ENCODE peak calls at places on chromosomes 11 and 22, in ten cellular contexts. F is body of pancreas; X is CD4-positive, alpha-beta T cell; N is GM12865; B is uterus; P is dorsolateral prefrontal cortex; J is smooth muscle cell of the brain vasculature; Z is fibroblast of mammary gland; S is naive thymus-derived CD8-positive, alpha-beta T cell; Q is B cell. H is an unnamed sample.

GRCh38 chr11:75602916-75603315 is 40.9 kb downstream of the SERPINH1 start:
- DNase-seq in F (no peak), X (no peak), N (no peak), B (no peak), P (no peak), J (no peak), Z (no peak), S (no peak), Q (no peak), H (peak)

GRCh38 chr22:39259698-39260097 is 14.9 kb upstream of the PDGFB start:
- DNase-seq in F (peak), X (no peak), N (no peak), B (no peak), P (no peak), J (no peak), Z (no peak), S (no peak), Q (no peak), H (no peak)

GRCh38 chr11:8593935-8594909 is at the start of gene STK33:
- DNase-seq in F (peak), X (no peak), N (peak), B (peak), P (no peak), J (no peak), Z (peak), S (peak), Q (peak), H (no peak)

GRCh38 chr11:70073188-70073817 is 4.8 kb upstream of the ANO1 start:
- DNase-seq in F (no peak), X (no peak), N (no peak), B (peak), P (no peak), J (no peak), Z (no peak), S (no peak), Q (no peak), H (no peak)

GRCh38 chr22:26172389-26172990 is 3.2 kb downstream of the SEZ6L start:
- DNase-seq in F (peak), X (no peak), N (peak), B (no peak), P (peak), J (no peak), Z (peak), S (no peak), Q (peak), H (peak)

GRCh38 chr22:28025866-28026575 is 107.0 kb upstream of the PITPNB start:
- DNase-seq in F (no peak), X (no peak), N (no peak), B (no peak), P (peak), J (no peak), Z (no peak), S (no peak), Q (no peak), H (no peak)

GRCh38 chr11:70270877-70271634 is 566 bp downstream of the PPFIA1 start:
- DNase-seq in F (peak), X (peak), N (peak), B (no peak), P (no peak), J (no peak), Z (peak), S (peak), Q (peak), H (peak)

GRCh38 chr11:19323502-19323901 is 82.8 kb upstream of the E2F8 start:
- DNase-seq in F (no peak), X (no peak), N (no peak), B (no peak), P (no peak), J (no peak), Z (peak), S (no peak), Q (no peak), H (no peak)

GRCh38 chr22:45006873-45007246 is 2.9 kb downstream of the PHF21B start:
- DNase-seq in F (no peak), X (no peak), N (no peak), B (peak), P (no peak), J (no peak), Z (no peak), S (no peak), Q (no peak), H (no peak)

H was measured in AG10803.